ENCODE peak calls at places on chromosomes 11 and 22, in eight cellular contexts. H is K562, S is tibial artery, Y is pancreas, I is tibial nerve, O is kidney, C is colonic mucosa, P is aorta. D is an unnamed sample. For H3K9me3 and H3K36me3, the result is how much of the 10 kb centered on the place peaks cover.

GRCh38 chr11:31807791-31808074 is 3.4 kb downstream of the PAX6 start:
- DNase-seq in S (no peak), P (no peak), O (no peak), Y (no peak), I (no peak), C (no peak), H (no peak), D (no peak)

GRCh38 chr11:22703040-22703439 is 36.6 kb downstream of the GAS2 start:
- DNase-seq in S (no peak), I (no peak), H (no peak), O (no peak), C (peak), P (no peak), Y (no peak), D (no peak)

GRCh38 chr11:134004406-134005197 is 47.8 kb upstream of the IGSF9B start:
- DNase-seq in H (no peak), O (no peak), P (no peak), Y (no peak), S (no peak), C (no peak), I (no peak), D (no peak)

GRCh38 chr11:112128483-112129121 is 35.3 kb downstream of the IL18 start:
- DNase-seq in Y (no peak), S (peak), P (peak), H (no peak), I (peak), C (peak), O (peak), D (peak)

GRCh38 chr11:117572671-117573070 is 224.3 kb downstream of the DSCAML1 start:
- DNase-seq in H (no peak), I (no peak), S (peak), P (no peak), Y (no peak), O (no peak), C (no peak), D (no peak)

GRCh38 chr11:59574467-59574866 is 41.1 kb downstream of the OSBP start:
- DNase-seq in P (no peak), H (no peak), S (no peak), Y (no peak), C (no peak), I (no peak), O (no peak), D (no peak)

GRCh38 chr11:15819679-15820286 is 536.6 kb downstream of the SOX6 start:
- DNase-seq in P (peak), H (peak), S (peak), Y (peak), C (peak), I (peak), O (peak), D (peak)

GRCh38 chr22:46500201-46500600 is 37.2 kb downstream of the CELSR1 start:
- DNase-seq in H (no peak), P (no peak), O (peak), C (no peak), Y (no peak), I (no peak), S (no peak), D (no peak)

GRCh38 chr22:30705710-30706651 is 11.3 kb downstream of the OSBP2 start:
- DNase-seq in P (no peak), S (no peak), I (no peak), Y (no peak), O (no peak), H (no peak), C (no peak), D (no peak)

GRCh38 chr11:28228196-28228595 is 120.0 kb downstream of the METTL15 start:
- DNase-seq in S (no peak), H (no peak), I (no peak), C (no peak), O (no peak), P (no peak), Y (no peak), D (no peak)

GRCh38 chr11:113574171-113574570 is 99.0 kb upstream of the DRD2 start:
- DNase-seq in P (no peak), O (no peak), I (no peak), Y (no peak), H (no peak), S (no peak), C (no peak), D (no peak)

GRCh38 chr22:44317163-44317455 is 4.4 kb upstream of the SHISAL1 start:
- DNase-seq in O (peak), S (no peak), I (no peak), P (no peak), Y (no peak), C (no peak), H (no peak), D (peak)

GRCh38 chr11:118295834-118296454 is 8.6 kb upstream of the CD3E start:
- DNase-seq in Y (no peak), H (no peak), S (no peak), P (no peak), O (no peak), I (no peak), C (no peak), D (no peak)

GRCh38 chr11:93904711-93905110 is 54.3 kb upstream of the VSTM5 start:
- DNase-seq in Y (no peak), C (no peak), H (no peak), P (no peak), S (no peak), I (no peak), O (no peak), D (no peak)

GRCh38 chr11:92845390-92846185 is 123.9 kb upstream of the MTNR1B start:
- DNase-seq in P (no peak), C (no peak), S (no peak), H (no peak), O (no peak), I (no peak), Y (no peak), D (no peak)

GRCh38 chr11:62622476-62622875 is 690 bp upstream of the B3GAT3 start:
- DNase-seq in C (no peak), S (no peak), P (no peak), Y (no peak), I (no peak), H (no peak), O (no peak), D (no peak)

GRCh38 chr11:76661835-76662434 is 8.6 kb downstream of the LRRC32 start:
- DNase-seq in I (no peak), S (peak), O (peak), H (no peak), P (no peak), Y (peak), C (no peak), D (no peak)

GRCh38 chr11:110704210-110704864 is 7.9 kb downstream of the ARHGAP20 start:
- DNase-seq in S (no peak), Y (no peak), P (no peak), O (no peak), I (no peak), H (no peak), C (no peak), D (no peak)

GRCh38 chr11:44946268-44946667 is 4.4 kb downstream of the TP53I11 start:
- DNase-seq in C (peak), S (peak), Y (no peak), H (no peak), P (peak), I (peak), O (no peak), D (peak)

GRCh38 chr11:68727783-68728182 is 23.5 kb downstream of the TESMIN start:
- DNase-seq in O (no peak), C (no peak), S (no peak), I (no peak), Y (no peak), P (no peak), H (no peak), D (no peak)

GRCh38 chr11:74019104-74019738 is 10.3 kb upstream of the UCP3 start:
- DNase-seq in S (no peak), H (no peak), Y (no peak), I (no peak), O (no peak), P (no peak), C (peak), D (peak)

GRCh38 chr22:27730649-27731433 is 70.7 kb downstream of the MN1 start:
- DNase-seq in P (no peak), C (no peak), I (no peak), O (no peak), H (no peak), S (no peak), Y (no peak), D (no peak)

GRCh38 chr11:118898400-118899295 is 15.0 kb downstream of the CXCR5 start:
- DNase-seq in H (no peak), C (peak), O (peak), Y (no peak), P (no peak), I (no peak), S (no peak), D (peak)

GRCh38 chr11:119567667-119568582 is 145.0 kb upstream of the THY1 start:
- DNase-seq in I (no peak), O (no peak), H (no peak), C (no peak), P (no peak), S (no peak), Y (no peak), D (no peak)

GRCh38 chr11:69044111-69045013 is 4.4 kb upstream of the TPCN2 start:
- DNase-seq in I (peak), S (peak), H (no peak), O (peak), Y (peak), C (peak), P (peak), D (peak)

GRCh38 chr11:68750197-68750987 is 928 bp downstream of the TESMIN start:
- DNase-seq in I (no peak), C (no peak), O (peak), P (peak), H (peak), S (peak), Y (peak), D (peak)

GRCh38 chr11:68014157-68014965 is 4.2 kb downstream of the ALDH3B1 start:
- DNase-seq in S (peak), C (peak), I (peak), Y (peak), P (peak), O (peak), H (no peak), D (peak)

GRCh38 chr22:47793304-47794101 is 1031.1 kb downstream of the TBC1D22A start:
- DNase-seq in O (no peak), S (no peak), I (no peak), C (no peak), P (no peak), Y (peak), H (no peak), D (no peak)

GRCh38 chr11:69114811-69115523 is 40.8 kb upstream of the SMIM38 start:
- DNase-seq in O (peak), C (no peak), S (no peak), H (no peak), I (no peak), P (peak), Y (peak), D (no peak)

GRCh38 chr11:113260096-113260425 is 54.3 kb upstream of the TTC12 start:
- DNase-seq in C (no peak), O (no peak), H (no peak), I (no peak), P (no peak), Y (no peak), S (no peak), D (no peak)

GRCh38 chr22:29315286-29316195 is at the start of gene RASL10A:
- DNase-seq in I (no peak), P (peak), Y (no peak), C (no peak), O (peak), H (peak), S (no peak), D (peak)

GRCh38 chr11:63997801-63998332 is 11.6 kb downstream of the OTUB1 start:
- DNase-seq in Y (no peak), C (no peak), S (no peak), I (no peak), H (no peak), P (no peak), O (no peak), D (no peak)

GRCh38 chr11:128929991-128930390 is 12.7 kb downstream of the TP53AIP1 start:
- DNase-seq in S (no peak), O (no peak), I (no peak), H (no peak), Y (no peak), C (no peak), P (peak), D (no peak)

GRCh38 chr11:10376061-10376460 is 71.2 kb downstream of the ADM start:
- DNase-seq in P (peak), O (no peak), Y (no peak), I (no peak), S (peak), C (no peak), H (no peak), D (no peak)

GRCh38 chr11:15747671-15748070 is 608.7 kb downstream of the SOX6 start:
- DNase-seq in P (no peak), O (no peak), I (no peak), C (no peak), H (no peak), Y (no peak), S (no peak), D (no peak)

GRCh38 chr11:10351768-10352641 is 47.1 kb downstream of the ADM start:
- DNase-seq in P (peak), I (no peak), C (peak), H (no peak), O (no peak), Y (peak), S (no peak), D (no peak)

GRCh38 chr22:34427841-34428240 is 507.6 kb upstream of the LARGE1 start:
- DNase-seq in H (no peak), C (no peak), S (no peak), I (no peak), Y (no peak), O (no peak), P (no peak), D (no peak)

GRCh38 chr22:32075997-32076725 is 33.1 kb downstream of the SLC5A1 start:
- DNase-seq in I (no peak), O (no peak), S (no peak), H (no peak), Y (no peak), P (no peak), C (no peak), D (no peak)

DNA sequence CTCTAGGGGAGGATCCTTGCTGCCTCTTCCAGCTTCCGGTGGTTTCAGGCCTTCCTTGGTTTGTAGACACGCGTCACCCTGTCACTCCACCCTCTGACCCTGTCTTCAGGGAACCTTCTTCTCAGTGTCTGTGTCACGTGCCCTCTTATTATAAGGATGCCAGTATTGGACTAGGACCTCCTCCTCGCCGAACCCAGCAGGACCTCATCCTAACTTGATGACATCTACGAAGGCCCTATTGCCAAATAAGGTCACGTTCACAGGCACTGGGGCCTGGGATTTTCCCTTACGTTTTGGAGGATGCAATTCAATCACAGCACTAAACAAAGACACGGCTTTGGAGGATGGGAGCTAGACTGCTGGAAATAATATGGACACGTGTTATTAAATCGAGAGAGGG is 408.7 kb downstream of the BRD1 start:
- DNase-seq in I (no peak), Y (no peak), O (no peak), C (no peak), H (no peak), P (no peak), S (no peak), D (no peak)
- H3K9me3 ChIP-seq in I (under half), Y (under half), O (under half), C (under half), H (under half), P (under half), S (under half), D (under half)

DNA sequence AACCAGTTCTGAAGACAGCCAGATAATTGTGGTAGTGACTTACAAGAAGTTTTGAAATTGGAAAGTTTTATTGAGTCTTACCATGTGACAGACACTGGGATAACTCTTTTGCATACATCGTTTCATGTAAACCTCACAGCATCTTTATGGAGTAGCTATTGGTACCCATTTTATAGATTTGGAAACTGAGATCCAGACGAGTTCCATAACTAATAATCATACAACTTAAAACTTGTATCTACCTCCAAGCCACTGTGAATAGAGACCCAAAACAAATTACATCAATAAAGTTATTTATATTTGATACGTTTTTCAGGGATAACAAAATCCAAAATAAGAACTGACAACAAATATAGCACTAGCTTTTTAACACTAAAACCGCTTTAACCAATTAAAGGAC is 35.7 kb upstream of the LDHA start:
- DNase-seq in I (no peak), P (no peak), S (no peak), Y (no peak), C (no peak), H (no peak), O (no peak), D (no peak)
- H3K36me3 ChIP-seq in I (under half), P (under half), S (half or more), Y (half or more), C (under half), H (half or more), O (under half), D (under half)

GRCh38 chr22:25348391-25348790 is 129.0 kb downstream of the CRYBB2 start:
- DNase-seq in Y (no peak), S (no peak), H (no peak), P (no peak), C (no peak), O (no peak), I (no peak), D (no peak)
- H3K4me3 ChIP-seq in Y (no peak), S (no peak), H (no peak), P (no peak), C (no peak), O (no peak), I (no peak), D (no peak)

GRCh38 chr11:88259431-88259830 is 78.1 kb downstream of the CTSC start:
- DNase-seq in C (no peak), H (no peak), S (no peak), P (no peak), O (no peak), Y (no peak), I (no peak), D (no peak)
- H3K9me3 ChIP-seq in C (under half), H (under half), S (under half), P (under half), O (under half), Y (under half), I (under half), D (under half)

GRCh38 chr11:3004481-3004880 is 12.4 kb upstream of the NAP1L4 start:
- DNase-seq in H (no peak), O (no peak), C (no peak), Y (no peak), P (no peak), S (no peak), I (no peak), D (peak)
- H3K36me3 ChIP-seq in H (half or more), O (under half), C (under half), Y (under half), P (under half), S (half or more), I (under half), D (under half)

DNA sequence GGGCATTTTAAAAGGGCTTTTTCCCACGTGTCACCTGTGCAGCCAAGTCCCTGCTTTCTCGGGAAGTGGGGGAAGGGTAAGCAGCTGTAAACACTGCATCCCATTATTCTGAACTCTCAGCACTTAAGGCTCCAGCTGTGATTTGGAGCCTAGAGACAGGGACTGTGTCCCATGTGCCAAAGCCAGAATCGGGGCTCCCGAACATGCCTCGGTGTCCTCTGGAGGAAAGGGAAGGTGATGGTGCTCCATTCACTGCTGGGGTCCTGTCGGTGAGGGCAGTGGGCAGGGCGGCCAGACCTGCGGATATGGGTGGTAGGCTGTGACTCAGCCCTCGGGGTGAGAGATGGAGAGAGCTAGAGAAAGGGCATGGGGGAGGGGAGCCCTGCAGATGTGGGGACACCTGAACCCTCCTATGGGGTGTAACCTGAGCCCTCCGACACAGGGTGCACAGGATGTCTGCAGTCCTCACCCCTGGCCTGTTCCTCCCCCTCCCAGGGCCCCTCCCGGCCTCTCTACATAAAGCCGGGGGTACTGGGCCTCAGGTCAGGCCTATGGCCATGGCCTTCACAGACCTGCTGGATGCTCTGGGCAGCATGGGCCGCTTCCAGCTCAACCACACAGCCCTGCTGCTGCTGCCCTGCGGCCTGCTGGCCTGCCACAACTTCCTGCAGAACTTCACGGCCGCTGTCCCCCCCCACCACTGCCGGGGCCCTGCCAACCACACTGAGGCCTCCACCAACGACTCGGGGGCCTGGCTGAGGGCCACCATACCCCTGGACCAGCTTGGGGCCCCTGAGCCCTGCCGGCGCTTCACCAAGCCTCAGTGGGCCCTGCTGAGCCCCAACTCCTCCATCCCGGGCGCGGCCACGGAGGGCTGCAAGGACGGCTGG is 31.8 kb downstream of the CAPN1 start:
- DNase-seq in P (no peak), I (no peak), Y (peak), O (peak), S (no peak), C (no peak), H (peak), D (no peak)
- H3K4me3 ChIP-seq in P (no peak), I (no peak), Y (no peak), O (no peak), S (no peak), C (no peak), H (no peak), D (no peak)

GRCh38 chr11:72127923-72128322 is 7.6 kb upstream of the FOLR3 start:
- DNase-seq in I (no peak), C (no peak), H (no peak), O (no peak), Y (no peak), P (no peak), S (no peak), D (no peak)
- H3K9me3 ChIP-seq in I (under half), C (under half), H (under half), O (under half), Y (under half), P (under half), S (under half), D (under half)